ENCODE peak calls at places on chromosome 9, in four cellular contexts. F is stimulated activated CD8-positive, alpha-beta memory T cell treated with anti-CD3 and anti-CD28 coated beads, Interleukin-4, amount 100 ng/mL, for 24 hours; Q is HTR-8/SVneo; K is activated CD8-positive, alpha-beta memory T cell treated with anti-CD3 and anti-CD28 coated beads, Interleukin-2, amount 50 U/mL, for 4 hours. Z is an unnamed sample.
A peak's percentile ranks its signal among the peaks of the same experiment; 100 is the strongest.

GRCh38 chr9:34335376-34335775 is 6.0 kb downstream of the NUDT2 start:
- DNase-seq in F (no peak), Q (no peak), K (no peak), Z (no peak)

GRCh38 chr9:78001946-78002731 is 29.5 kb downstream of the GNAQ start:
- DNase-seq in F (no peak), Q (no peak), K (no peak), Z (no peak)

GRCh38 chr9:34987160-34988040 is 2.1 kb upstream of the DNAJB5 start:
- DNase-seq in F (no peak), Q (no peak), K (peak; percentile 29), Z (no peak)

GRCh38 chr9:14913366-14913765 is 3.1 kb upstream of the FREM1 start:
- DNase-seq in F (no peak), Q (no peak), K (no peak), Z (no peak)

GRCh38 chr9:113580041-113580953 is 116.8 kb downstream of the RGS3 start:
- DNase-seq in F (peak; percentile 55), Q (no peak), K (peak; percentile 66), Z (no peak)

GRCh38 chr9:13397661-13398060 is 118.2 kb upstream of the MPDZ start:
- DNase-seq in F (no peak), Q (no peak), K (no peak), Z (no peak)

GRCh38 chr9:126304207-126304945 is 22.3 kb upstream of the MVB12B start:
- DNase-seq in F (no peak), Q (no peak), K (no peak), Z (no peak)

GRCh38 chr9:124282442-124283231 is 24.9 kb downstream of the NEK6 start:
- DNase-seq in F (no peak), Q (no peak), K (no peak), Z (no peak)

GRCh38 chr9:136318111-136318768 is 9.1 kb upstream of the GPSM1 start:
- DNase-seq in F (no peak), Q (no peak), K (no peak), Z (no peak)

Z was measured in ACHN.